ENCODE peak calls at places on chromosomes 13 and 19, in five cellular contexts. One of them, this sample, is unnamed.

GRCh38 chr13:111166882-111167281 is 51.8 kb downstream of the ARHGEF7 start:
- DNase-seq in esophagus squamous epithelium: no peak
- DNase-seq in CD4-positive, alpha-beta T cell: no peak
- DNase-seq in mesendoderm: no peak
- DNase-seq in tibial artery: no peak
- DNase-seq in this sample: no peak

GRCh38 chr19:4557971-4558941 is 1.2 kb downstream of the SEMA6B start:
- DNase-seq in esophagus squamous epithelium: no peak
- DNase-seq in CD4-positive, alpha-beta T cell: peak; percentile 29
- DNase-seq in mesendoderm: peak; percentile 62
- DNase-seq in tibial artery: no peak
- DNase-seq in this sample: no peak

GRCh38 chr13:44574466-44574855 is 1.7 kb downstream of the TSC22D1 start:
- DNase-seq in esophagus squamous epithelium: no peak
- DNase-seq in CD4-positive, alpha-beta T cell: no peak
- DNase-seq in mesendoderm: no peak
- DNase-seq in tibial artery: no peak
- DNase-seq in this sample: no peak

GRCh38 chr13:92694047-92694446 is 532.6 kb upstream of the GPC6 start:
- DNase-seq in esophagus squamous epithelium: no peak
- DNase-seq in CD4-positive, alpha-beta T cell: no peak
- DNase-seq in mesendoderm: no peak
- DNase-seq in tibial artery: no peak
- DNase-seq in this sample: no peak

GRCh38 chr13:105638446-105638845 is 897.0 kb downstream of the EFNB2 start:
- DNase-seq in esophagus squamous epithelium: no peak
- DNase-seq in CD4-positive, alpha-beta T cell: no peak
- DNase-seq in mesendoderm: no peak
- DNase-seq in tibial artery: no peak
- DNase-seq in this sample: no peak

GRCh38 chr13:21075303-21076264 is 14.2 kb upstream of the LATS2 start:
- DNase-seq in esophagus squamous epithelium: no peak
- DNase-seq in CD4-positive, alpha-beta T cell: no peak
- DNase-seq in mesendoderm: peak; percentile 67
- DNase-seq in tibial artery: no peak
- DNase-seq in this sample: no peak

GRCh38 chr19:35986664-35987570 is 8.1 kb upstream of the SDHAF1 start:
- DNase-seq in esophagus squamous epithelium: no peak
- DNase-seq in CD4-positive, alpha-beta T cell: no peak
- DNase-seq in mesendoderm: peak; percentile 59
- DNase-seq in tibial artery: peak; percentile 55
- DNase-seq in this sample: no peak

GRCh38 chr13:67100723-67101122 is 129.4 kb downstream of the PCDH9 start:
- DNase-seq in esophagus squamous epithelium: no peak
- DNase-seq in CD4-positive, alpha-beta T cell: no peak
- DNase-seq in mesendoderm: peak; percentile 71
- DNase-seq in tibial artery: no peak
- DNase-seq in this sample: no peak

GRCh38 chr19:55579766-55580621 is 654 bp downstream of the ZNF579 start:
- DNase-seq in esophagus squamous epithelium: no peak
- DNase-seq in CD4-positive, alpha-beta T cell: no peak
- DNase-seq in mesendoderm: peak; percentile 63
- DNase-seq in tibial artery: no peak
- DNase-seq in this sample: no peak

GRCh38 chr13:35471466-35472307 is 4.8 kb downstream of the MAB21L1 start:
- DNase-seq in esophagus squamous epithelium: no peak
- DNase-seq in CD4-positive, alpha-beta T cell: no peak
- DNase-seq in mesendoderm: peak; percentile 33
- DNase-seq in tibial artery: no peak
- DNase-seq in this sample: no peak

GRCh38 chr19:39411006-39411831 is 1.2 kb upstream of the PLEKHG2 start:
- DNase-seq in esophagus squamous epithelium: no peak
- DNase-seq in CD4-positive, alpha-beta T cell: no peak
- DNase-seq in mesendoderm: peak; percentile 42
- DNase-seq in tibial artery: peak; percentile 69
- DNase-seq in this sample: no peak

GRCh38 chr19:34556500-34556899 is 74.9 kb downstream of the WTIP start:
- DNase-seq in esophagus squamous epithelium: no peak
- DNase-seq in CD4-positive, alpha-beta T cell: no peak
- DNase-seq in mesendoderm: peak; percentile 13
- DNase-seq in tibial artery: no peak
- DNase-seq in this sample: no peak

GRCh38 chr19:39817888-39818561 is 15.9 kb downstream of the DYRK1B start:
- DNase-seq in esophagus squamous epithelium: no peak
- DNase-seq in CD4-positive, alpha-beta T cell: no peak
- DNase-seq in mesendoderm: no peak
- DNase-seq in tibial artery: no peak
- DNase-seq in this sample: no peak

GRCh38 chr13:100214886-100215285 is 126.0 kb downstream of the PCCA start:
- DNase-seq in esophagus squamous epithelium: no peak
- DNase-seq in CD4-positive, alpha-beta T cell: no peak
- DNase-seq in mesendoderm: peak; percentile 86
- DNase-seq in tibial artery: no peak
- DNase-seq in this sample: no peak

GRCh38 chr13:23418776-23419683 is 14.5 kb downstream of the SACS start:
- DNase-seq in esophagus squamous epithelium: no peak
- DNase-seq in CD4-positive, alpha-beta T cell: no peak
- DNase-seq in mesendoderm: no peak
- DNase-seq in tibial artery: no peak
- DNase-seq in this sample: no peak

GRCh38 chr19:1363599-1363998 is 20.1 kb upstream of the NDUFS7 start:
- DNase-seq in esophagus squamous epithelium: no peak
- DNase-seq in CD4-positive, alpha-beta T cell: no peak
- DNase-seq in mesendoderm: no peak
- DNase-seq in tibial artery: no peak
- DNase-seq in this sample: no peak

GRCh38 chr19:41912899-41913475 is 15.3 kb downstream of the ERFL start:
- DNase-seq in esophagus squamous epithelium: no peak
- DNase-seq in CD4-positive, alpha-beta T cell: no peak
- DNase-seq in mesendoderm: peak; percentile 42
- DNase-seq in tibial artery: no peak
- DNase-seq in this sample: no peak

GRCh38 chr13:77691871-77692270 is 5.6 kb upstream of the SLAIN1 start:
- DNase-seq in esophagus squamous epithelium: no peak
- DNase-seq in CD4-positive, alpha-beta T cell: no peak
- DNase-seq in mesendoderm: no peak
- DNase-seq in tibial artery: no peak
- DNase-seq in this sample: no peak

GRCh38 chr13:77692746-77693448 is 4.6 kb upstream of the SLAIN1 start:
- DNase-seq in esophagus squamous epithelium: no peak
- DNase-seq in CD4-positive, alpha-beta T cell: no peak
- DNase-seq in mesendoderm: no peak
- DNase-seq in tibial artery: no peak
- DNase-seq in this sample: no peak

GRCh38 chr13:77696863-77697207 is 652 bp upstream of the SLAIN1 start:
- DNase-seq in esophagus squamous epithelium: no peak
- DNase-seq in CD4-positive, alpha-beta T cell: no peak
- DNase-seq in mesendoderm: no peak
- DNase-seq in tibial artery: no peak
- DNase-seq in this sample: no peak

GRCh38 chr13:77696006-77696862 is 1.3 kb upstream of the SLAIN1 start:
- DNase-seq in esophagus squamous epithelium: no peak
- DNase-seq in CD4-positive, alpha-beta T cell: no peak
- DNase-seq in mesendoderm: peak; percentile 22
- DNase-seq in tibial artery: no peak
- DNase-seq in this sample: no peak

GRCh38 chr13:77693449-77693940 is 4.0 kb upstream of the SLAIN1 start:
- DNase-seq in esophagus squamous epithelium: no peak
- DNase-seq in CD4-positive, alpha-beta T cell: no peak
- DNase-seq in mesendoderm: no peak
- DNase-seq in tibial artery: no peak
- DNase-seq in this sample: no peak
- H3K27ac ChIP-seq in esophagus squamous epithelium: no peak overlapping the region
- H3K27ac ChIP-seq in CD4-positive, alpha-beta T cell: no peak overlapping the region
- H3K27ac ChIP-seq in mesendoderm: no peak overlapping the region
- H3K27ac ChIP-seq in tibial artery: no peak overlapping the region
- H3K27ac ChIP-seq in this sample: no peak overlapping the region

GRCh38 chr19:17555929-17556813 is 722 bp downstream of the COLGALT1 start:
- DNase-seq in esophagus squamous epithelium: no peak
- DNase-seq in CD4-positive, alpha-beta T cell: peak; percentile 9
- DNase-seq in mesendoderm: peak; percentile 60
- DNase-seq in tibial artery: peak; percentile 64
- DNase-seq in this sample: no peak

GRCh38 chr19:17554968-17555479 is 425 bp upstream of the COLGALT1 start:
- DNase-seq in esophagus squamous epithelium: no peak
- DNase-seq in CD4-positive, alpha-beta T cell: no peak
- DNase-seq in mesendoderm: no peak
- DNase-seq in tibial artery: no peak
- DNase-seq in this sample: no peak

GRCh38 chr19:17556995-17557394 is 1.5 kb downstream of the COLGALT1 start:
- DNase-seq in esophagus squamous epithelium: no peak
- DNase-seq in CD4-positive, alpha-beta T cell: no peak
- DNase-seq in mesendoderm: no peak
- DNase-seq in tibial artery: no peak
- DNase-seq in this sample: no peak

GRCh38 chr19:17557461-17557860 is 2.0 kb downstream of the COLGALT1 start:
- DNase-seq in esophagus squamous epithelium: no peak
- DNase-seq in CD4-positive, alpha-beta T cell: no peak
- DNase-seq in mesendoderm: no peak
- DNase-seq in tibial artery: peak; percentile 48
- DNase-seq in this sample: no peak

DNA sequence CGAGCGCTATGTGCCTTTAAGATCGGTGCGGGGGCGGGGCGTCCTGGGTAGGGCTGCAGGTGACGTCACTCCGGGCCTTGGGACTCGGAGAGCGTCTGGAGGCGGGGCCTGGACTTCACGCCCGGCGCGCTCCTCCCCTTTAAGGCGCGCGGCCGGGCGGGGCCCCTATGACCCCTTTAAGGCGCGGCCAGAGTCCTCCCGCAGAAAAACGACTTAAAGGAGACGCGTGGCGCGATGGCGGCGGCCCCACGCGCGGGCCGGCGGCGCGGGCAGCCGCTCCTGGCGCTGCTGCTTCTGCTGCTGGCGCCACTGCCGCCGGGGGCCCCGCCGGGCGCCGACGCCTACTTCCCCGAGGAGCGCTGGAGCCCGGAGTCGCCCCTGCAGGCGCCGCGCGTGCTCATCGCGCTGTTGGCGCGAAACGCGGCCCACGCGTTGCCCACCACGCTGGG is at the start of gene COLGALT1:
- DNase-seq in esophagus squamous epithelium: peak; percentile 96
- DNase-seq in CD4-positive, alpha-beta T cell: peak; percentile 99
- DNase-seq in mesendoderm: peak; percentile 98
- DNase-seq in tibial artery: peak; percentile 100
- DNase-seq in this sample: peak; percentile 64
- H3K27ac ChIP-seq in esophagus squamous epithelium: peak within 1 kb of the TSS; percentile 96
- H3K27ac ChIP-seq in CD4-positive, alpha-beta T cell: peak within 1 kb of the TSS; percentile 7
- H3K27ac ChIP-seq in mesendoderm: no peak within 1 kb of the TSS
- H3K27ac ChIP-seq in tibial artery: peak within 1 kb of the TSS; percentile 76
- H3K27ac ChIP-seq in this sample: peak within 1 kb of the TSS; percentile 56

GRCh38 chr19:50723069-50723468 is at the start of gene CLEC11A:
- DNase-seq in esophagus squamous epithelium: no peak
- DNase-seq in CD4-positive, alpha-beta T cell: no peak
- DNase-seq in mesendoderm: peak; percentile 58
- DNase-seq in tibial artery: peak; percentile 62
- DNase-seq in this sample: no peak

GRCh38 chr19:50724522-50725217 is 1.5 kb downstream of the CLEC11A start:
- DNase-seq in esophagus squamous epithelium: peak; percentile 65
- DNase-seq in CD4-positive, alpha-beta T cell: peak; percentile 78
- DNase-seq in mesendoderm: peak; percentile 99
- DNase-seq in tibial artery: peak; percentile 97
- DNase-seq in this sample: peak; percentile 95

GRCh38 chr19:50723735-50724521 is 764 bp downstream of the CLEC11A start:
- DNase-seq in esophagus squamous epithelium: no peak
- DNase-seq in CD4-positive, alpha-beta T cell: no peak
- DNase-seq in mesendoderm: no peak
- DNase-seq in tibial artery: no peak
- DNase-seq in this sample: no peak

GRCh38 chr19:50725932-50726230 is 2.7 kb downstream of the CLEC11A start:
- DNase-seq in esophagus squamous epithelium: no peak
- DNase-seq in CD4-positive, alpha-beta T cell: no peak
- DNase-seq in mesendoderm: no peak
- DNase-seq in tibial artery: no peak
- DNase-seq in this sample: no peak

DNA sequence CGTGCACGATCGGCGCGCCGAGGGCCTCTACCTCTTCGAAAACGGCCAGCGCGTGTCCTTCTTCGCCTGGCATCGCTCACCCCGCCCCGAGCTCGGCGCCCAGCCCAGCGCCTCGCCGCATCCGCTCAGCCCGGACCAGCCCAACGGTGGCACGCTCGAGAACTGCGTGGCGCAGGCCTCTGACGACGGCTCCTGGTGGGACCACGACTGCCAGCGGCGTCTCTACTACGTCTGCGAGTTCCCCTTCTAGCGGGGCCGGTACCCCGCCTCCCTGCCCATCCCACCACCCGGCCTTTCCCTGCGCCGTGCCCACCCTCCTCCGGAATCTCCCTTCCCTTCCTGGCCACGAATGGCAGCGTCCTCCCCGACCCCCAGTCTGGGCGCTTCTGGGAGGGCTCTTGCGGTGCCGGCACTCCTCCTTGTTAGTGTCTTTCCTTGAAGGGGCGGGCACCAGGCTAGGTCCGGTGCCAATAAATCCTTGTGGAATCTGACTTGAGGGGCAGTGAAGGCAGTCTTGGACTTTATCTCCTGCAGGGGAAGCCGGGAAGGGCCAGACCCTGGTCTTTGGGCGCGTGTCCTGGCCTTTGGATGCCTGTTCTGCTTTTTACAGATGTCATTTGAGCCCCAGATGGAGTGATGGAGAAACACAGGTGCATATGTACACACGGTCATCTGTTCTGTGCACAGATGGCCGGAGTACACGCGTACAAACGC is 2.2 kb downstream of the CLEC11A start:
- DNase-seq in esophagus squamous epithelium: no peak
- DNase-seq in CD4-positive, alpha-beta T cell: no peak
- DNase-seq in mesendoderm: no peak
- DNase-seq in tibial artery: no peak
- DNase-seq in this sample: no peak
- H3K27ac ChIP-seq in esophagus squamous epithelium: peak overlapping the region; percentile 84
- H3K27ac ChIP-seq in CD4-positive, alpha-beta T cell: peak overlapping the region; percentile 41
- H3K27ac ChIP-seq in mesendoderm: peak overlapping the region; percentile 25
- H3K27ac ChIP-seq in tibial artery: no peak overlapping the region
- H3K27ac ChIP-seq in this sample: peak overlapping the region; percentile 41

DNA sequence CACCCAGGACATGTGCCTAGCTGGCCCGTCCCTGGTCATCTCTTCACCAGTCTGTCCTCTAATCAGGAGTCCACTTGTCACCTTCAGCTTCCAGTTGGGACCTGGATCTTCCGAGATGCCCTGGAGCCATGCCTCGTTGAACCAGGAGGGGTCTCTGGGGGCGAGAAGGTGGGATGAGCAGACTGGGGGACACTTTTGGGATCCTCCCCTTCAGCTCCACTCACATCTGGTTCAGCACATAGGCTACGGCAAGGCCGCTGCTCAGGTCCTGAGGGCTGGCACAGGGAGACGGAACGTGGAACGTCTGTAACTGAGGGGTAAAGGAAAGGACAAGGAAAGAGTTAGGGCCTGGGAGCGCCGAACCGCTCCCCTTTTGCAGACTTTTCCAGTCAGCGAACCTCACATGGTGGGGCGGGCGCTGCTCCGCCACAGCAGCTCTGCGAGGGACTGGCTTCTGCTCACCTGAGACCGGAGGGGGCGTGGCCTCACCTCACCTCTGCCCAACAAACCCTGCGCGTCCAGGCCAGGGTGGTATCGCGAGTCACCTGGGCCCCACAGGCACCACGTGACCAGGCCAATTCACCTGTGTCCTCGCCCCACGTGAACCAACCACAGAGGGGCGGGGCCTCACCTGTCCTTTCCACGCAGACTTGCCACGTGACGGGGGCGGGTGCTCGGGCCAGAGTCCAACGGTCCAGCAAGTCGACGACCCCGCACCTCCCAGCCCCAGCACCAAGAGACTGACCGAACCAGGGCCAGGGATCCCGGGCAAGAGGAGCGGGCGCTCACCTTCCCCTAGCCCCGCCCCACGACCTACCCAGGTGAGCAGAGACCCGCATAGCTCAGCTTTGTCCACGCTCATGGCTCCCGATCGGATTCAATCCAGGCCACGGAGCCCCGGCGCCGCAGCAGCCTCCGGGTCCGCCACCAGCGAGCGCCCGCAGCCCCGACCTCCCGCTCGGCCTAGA is at the start of gene HOOK2:
- DNase-seq in esophagus squamous epithelium: peak; percentile 63
- DNase-seq in CD4-positive, alpha-beta T cell: no peak
- DNase-seq in mesendoderm: peak; percentile 91
- DNase-seq in tibial artery: no peak
- DNase-seq in this sample: peak; percentile 89
- H3K27ac ChIP-seq in esophagus squamous epithelium: peak within 1 kb of the TSS; percentile 98
- H3K27ac ChIP-seq in CD4-positive, alpha-beta T cell: peak within 1 kb of the TSS; percentile 70
- H3K27ac ChIP-seq in mesendoderm: peak within 1 kb of the TSS; percentile 15
- H3K27ac ChIP-seq in tibial artery: peak within 1 kb of the TSS; percentile 91
- H3K27ac ChIP-seq in this sample: peak within 1 kb of the TSS; percentile 89